ENCODE peak calls at places on chromosomes 5 and 9, in six cellular contexts. W is A549, F is K562, N is HepG2, C is HCT116, V is GM23338. H is an unnamed sample.

GRCh38 chr9:134996591-134997530 is 79.1 kb upstream of the FCN1 start:
- DNase-seq in W (no peak), F (no peak), N (no peak), C (no peak), V (no peak), H (no peak)

GRCh38 chr5:110105692-110106091 is 416.0 kb downstream of the MAN2A1 start:
- DNase-seq in W (no peak), F (no peak), N (peak; percentile 79), C (no peak), V (no peak), H (no peak)

GRCh38 chr9:112601646-112602045 is 115.0 kb downstream of the KIAA1958 start:
- DNase-seq in W (peak; percentile 6), F (no peak), N (no peak), C (no peak), V (no peak), H (no peak)

GRCh38 chr5:127031147-127031862 is 947 bp upstream of the MARCHF3 start:
- DNase-seq in W (peak; percentile 9), F (no peak), N (no peak), C (no peak), V (peak; percentile 62), H (no peak)

GRCh38 chr5:55108651-55109050 is 6.2 kb downstream of the GZMA start:
- DNase-seq in W (no peak), F (no peak), N (no peak), C (no peak), V (no peak), H (no peak)

GRCh38 chr5:67644221-67644920 is 447.8 kb upstream of the CD180 start:
- DNase-seq in W (no peak), F (no peak), N (no peak), C (no peak), V (peak; percentile 14), H (no peak)

GRCh38 chr5:13976867-13977479 is 32.5 kb upstream of the DNAH5 start:
- DNase-seq in W (peak; percentile 79), F (peak; percentile 27), N (peak; percentile 15), C (peak; percentile 26), V (peak; percentile 78), H (no peak)

GRCh38 chr5:177403194-177403825 is 2.8 kb upstream of the PFN3 start:
- DNase-seq in W (peak; percentile 54), F (peak; percentile 39), N (no peak), C (no peak), V (peak; percentile 65), H (no peak)

GRCh38 chr9:14183001-14183400 is 130.9 kb downstream of the NFIB start:
- DNase-seq in W (no peak), F (no peak), N (no peak), C (no peak), V (no peak), H (no peak)

GRCh38 chr9:108163321-108164005 is 673.9 kb upstream of the KLF4 start:
- DNase-seq in W (no peak), F (no peak), N (no peak), C (no peak), V (peak; percentile 2), H (no peak)

GRCh38 chr9:36632892-36633291 is 60.2 kb downstream of the MELK start:
- DNase-seq in W (peak; percentile 25), F (no peak), N (peak; percentile 15), C (peak; percentile 7), V (peak; percentile 58), H (no peak)

GRCh38 chr9:87868175-87868574 is 14.5 kb upstream of the SPATA31E1 start:
- DNase-seq in W (no peak), F (no peak), N (no peak), C (no peak), V (no peak), H (no peak)

GRCh38 chr9:75064307-75065025 is 23.5 kb downstream of the NMRK1 start:
- DNase-seq in W (no peak), F (no peak), N (no peak), C (no peak), V (no peak), H (no peak)

GRCh38 chr5:119393746-119394145 is 37.9 kb downstream of the TNFAIP8 start:
- DNase-seq in W (no peak), F (no peak), N (no peak), C (no peak), V (no peak), H (no peak)

GRCh38 chr9:29208670-29209069 is 1635.4 kb upstream of the C9orf72 start:
- DNase-seq in W (no peak), F (no peak), N (no peak), C (no peak), V (peak; percentile 6), H (no peak)

GRCh38 chr5:84729326-84729725 is 344.6 kb upstream of the EDIL3 start:
- DNase-seq in W (no peak), F (no peak), N (no peak), C (no peak), V (no peak), H (no peak)

GRCh38 chr9:7315116-7315515 is 484.5 kb downstream of the DMAC1 start:
- DNase-seq in W (no peak), F (no peak), N (no peak), C (no peak), V (no peak), H (no peak)

GRCh38 chr5:143019157-143019556 is 249.0 kb downstream of the ARHGAP26 start:
- DNase-seq in W (no peak), F (no peak), N (no peak), C (no peak), V (no peak), H (no peak)

GRCh38 chr5:125835293-125836172 is 587.7 kb upstream of the GRAMD2B start:
- DNase-seq in W (peak; percentile 5), F (no peak), N (peak; percentile 1), C (peak; percentile 36), V (peak; percentile 83), H (peak; percentile 22)

GRCh38 chr5:74765201-74765600 is 1.7 kb downstream of the GFM2 start:
- DNase-seq in W (no peak), F (no peak), N (peak; percentile 48), C (no peak), V (peak; percentile 32), H (no peak)

GRCh38 chr5:131245948-131246347 is 17.9 kb upstream of the CDC42SE2 start:
- DNase-seq in W (no peak), F (no peak), N (no peak), C (no peak), V (no peak), H (no peak)

GRCh38 chr5:121819661-121820261 is 31.9 kb upstream of the FTMT start:
- DNase-seq in W (no peak), F (no peak), N (no peak), C (no peak), V (no peak), H (no peak)

GRCh38 chr9:128881884-128882676 is at the start of the genes KYAT1 and LRRC8A:
- DNase-seq in W (peak; percentile 95), F (peak; percentile 95), N (peak; percentile 92), C (peak; percentile 92), V (peak; percentile 98), H (peak; percentile 81)

GRCh38 chr9:81690251-81690851 is 1.0 kb upstream of the TLE1 start:
- DNase-seq in W (peak; percentile 57), F (no peak), N (no peak), C (no peak), V (peak; percentile 79), H (no peak)

DNA sequence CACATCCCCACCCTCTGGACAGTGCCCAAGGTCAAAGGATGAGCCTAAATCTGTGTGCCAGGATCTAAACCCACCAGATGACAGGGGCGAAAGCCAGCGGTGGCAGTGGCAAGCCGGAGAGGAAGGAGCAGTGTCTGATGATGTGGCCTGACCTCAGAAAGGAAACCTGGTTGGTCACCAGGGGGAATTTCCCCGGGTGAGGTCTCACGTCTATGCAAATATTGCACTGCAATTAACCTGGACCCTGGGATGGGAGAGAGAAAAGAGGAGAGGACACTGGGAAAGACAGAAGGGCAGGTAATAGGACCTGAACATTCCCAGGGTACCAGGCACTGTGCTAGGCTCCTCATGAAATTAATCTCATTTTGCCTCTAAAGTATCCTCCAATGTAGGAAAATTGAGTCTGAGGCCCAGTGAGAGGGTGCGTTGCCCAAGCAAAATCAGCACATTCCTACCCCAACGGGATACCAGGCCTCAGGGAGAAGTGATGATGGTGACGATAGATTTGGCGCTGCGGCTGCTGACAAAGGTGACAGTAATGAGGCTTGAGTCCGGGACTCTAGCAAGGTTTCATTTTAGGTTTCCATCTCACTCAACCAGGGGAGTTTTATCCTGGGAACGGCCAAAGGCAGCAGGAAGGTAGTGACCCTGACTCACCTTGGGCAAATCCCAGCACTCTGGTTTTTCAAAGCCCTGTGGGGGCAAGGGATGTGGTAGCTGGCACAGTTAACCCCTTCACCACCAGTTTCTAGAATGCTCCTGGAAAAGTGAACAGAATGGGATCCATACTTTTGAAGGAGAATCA is 13.4 kb upstream of the TNIP1 start:
- DNase-seq in W (peak; percentile 43), F (no peak), N (no peak), C (no peak), V (no peak), H (no peak)
- TF ChIP-seq REST in W (no peak), F (no peak), N (no peak), C (no peak), V (no peak), H (no peak)

GRCh38 chr9:130294664-130295063 is 29.1 kb downstream of the HMCN2 start:
- DNase-seq in W (no peak), F (no peak), N (no peak), C (no peak), V (no peak), H (no peak)
- H3K4me3 ChIP-seq in W (no peak overlapping the region), F (no peak overlapping the region), N (no peak overlapping the region), C (no peak overlapping the region), V (no peak overlapping the region), H (no peak overlapping the region)

GRCh38 chr9:5499889-5500398 is 10.4 kb upstream of the PDCD1LG2 start:
- DNase-seq in W (no peak), F (peak; percentile 24), N (no peak), C (no peak), V (no peak), H (no peak)
- TF ChIP-seq REST in W (no peak), F (no peak), N (no peak), C (no peak), V (no peak), H (no peak)

GRCh38 chr9:77512876-77513275 is 135.2 kb downstream of the GNA14 start:
- DNase-seq in W (no peak), F (no peak), N (peak; percentile 87), C (no peak), V (no peak), H (no peak)

GRCh38 chr9:77507212-77507961 is 140.7 kb downstream of the GNA14 start:
- DNase-seq in W (no peak), F (no peak), N (no peak), C (no peak), V (no peak), H (no peak)

GRCh38 chr9:77514886-77515711 is 133.0 kb downstream of the GNA14 start:
- DNase-seq in W (no peak), F (no peak), N (peak; percentile 6), C (no peak), V (no peak), H (no peak)

GRCh38 chr9:77513457-77513856 is 134.7 kb downstream of the GNA14 start:
- DNase-seq in W (no peak), F (no peak), N (no peak), C (no peak), V (no peak), H (no peak)

GRCh38 chr9:77511525-77511924 is 136.6 kb downstream of the GNA14 start:
- DNase-seq in W (no peak), F (no peak), N (no peak), C (no peak), V (no peak), H (no peak)
- H3K4me3 ChIP-seq in W (no peak overlapping the region), F (no peak overlapping the region), N (no peak overlapping the region), C (no peak overlapping the region), V (no peak overlapping the region), H (no peak overlapping the region)